ENCODE peak calls at places on chromosomes 12 and 14, in seven cellular contexts. W is neuronal stem cell, Q is trophoblast cell, V is H9, F is mesenchymal stem cell, B is H1, I is mesendoderm. P is an unnamed sample.

GRCh38 chr12:44015333-44015941 is 179.6 kb downstream of the TMEM117 start:
- DNase-seq in W (peak), Q (peak), F (peak), V (no peak), B (no peak), I (peak), P (peak)

GRCh38 chr12:3777206-3777809 is 24.4 kb upstream of the CRACR2A start:
- DNase-seq in I (peak), F (peak), V (no peak), Q (peak), B (no peak), W (peak), P (peak)

GRCh38 chr14:58639842-58640484 is 2.2 kb downstream of the DACT1 start:
- DNase-seq in V (no peak), W (peak), Q (peak), F (peak), I (peak), B (no peak), P (peak)

GRCh38 chr14:29627141-29627540 is 300.5 kb downstream of the PRKD1 start:
- DNase-seq in I (peak), W (no peak), Q (no peak), B (no peak), F (no peak), V (no peak), P (peak)

GRCh38 chr12:12461281-12461922 is 101.3 kb downstream of the DUSP16 start:
- DNase-seq in B (no peak), Q (no peak), F (no peak), V (no peak), I (no peak), W (no peak), P (no peak)

GRCh38 chr12:49777800-49778748 is 36.7 kb downstream of the TMBIM6 start:
- DNase-seq in B (peak), Q (peak), W (peak), F (peak), V (peak), I (peak), P (peak)

GRCh38 chr12:2054091-2055018 is 1.6 kb downstream of the CACNA1C start:
- DNase-seq in W (no peak), I (no peak), Q (peak), V (no peak), F (peak), B (no peak), P (no peak)

GRCh38 chr12:117312770-117313169 is 48.7 kb downstream of the NOS1 start:
- DNase-seq in Q (no peak), V (no peak), I (no peak), W (no peak), F (no peak), B (no peak), P (no peak)

GRCh38 chr12:115341442-115341841 is 657.5 kb upstream of the TBX3 start:
- DNase-seq in B (no peak), Q (peak), V (no peak), W (no peak), I (peak), F (peak), P (peak)

GRCh38 chr14:93430889-93431670 is at the start of gene UNC79:
- DNase-seq in F (no peak), Q (peak), V (peak), I (peak), B (peak), W (peak), P (no peak)

GRCh38 chr12:2643736-2644135 is 151.0 kb upstream of the FKBP4 start:
- DNase-seq in V (no peak), F (no peak), B (no peak), Q (no peak), W (no peak), I (no peak), P (no peak)

GRCh38 chr14:61569783-61570182 is 125.5 kb upstream of the HIF1A start:
- DNase-seq in B (no peak), W (no peak), V (no peak), F (peak), Q (peak), I (no peak), P (peak)

GRCh38 chr14:38197761-38198345 is 9.9 kb upstream of the SSTR1 start:
- DNase-seq in W (no peak), B (no peak), I (no peak), V (no peak), F (no peak), Q (no peak), P (peak)

GRCh38 chr12:109599087-109599486 is 25.5 kb downstream of the MVK start:
- DNase-seq in B (no peak), W (no peak), F (no peak), Q (no peak), I (no peak), V (no peak), P (no peak)

GRCh38 chr14:105187935-105188524 is 6.9 kb upstream of the NUDT14 start:
- DNase-seq in V (no peak), W (no peak), B (no peak), I (peak), Q (peak), F (no peak), P (no peak)

GRCh38 chr12:40632933-40633332 is 59.3 kb upstream of the CNTN1 start:
- DNase-seq in W (no peak), I (no peak), V (no peak), F (no peak), B (no peak), Q (peak), P (no peak)

GRCh38 chr14:65179918-65180724 is 77.8 kb upstream of the MAX start:
- DNase-seq in V (no peak), I (no peak), F (peak), B (no peak), W (no peak), Q (peak), P (peak)

GRCh38 chr12:111033281-111034147 is 113.1 kb upstream of the MYL2 start:
- DNase-seq in I (peak), B (no peak), Q (no peak), W (peak), F (no peak), V (peak), P (no peak)

GRCh38 chr14:50191499-50191898 is 39.9 kb downstream of the SOS2 start:
- DNase-seq in W (no peak), Q (no peak), I (no peak), F (no peak), V (no peak), B (no peak), P (no peak)

GRCh38 chr14:30243805-30244204 is 315.2 kb upstream of the G2E3 start:
- DNase-seq in B (no peak), Q (peak), V (no peak), I (no peak), F (no peak), W (no peak), P (peak)

GRCh38 chr14:76829650-76830421 is 3.6 kb downstream of the LRRC74A start:
- DNase-seq in I (no peak), F (no peak), B (no peak), W (no peak), V (no peak), Q (no peak), P (no peak)

GRCh38 chr14:101102875-101103274 is 199.4 kb upstream of the RTL1 start:
- DNase-seq in W (no peak), B (no peak), I (no peak), F (no peak), Q (no peak), V (peak), P (no peak)

GRCh38 chr12:40300490-40300889 is 75.7 kb downstream of the LRRK2 start:
- DNase-seq in Q (no peak), I (no peak), V (no peak), B (no peak), W (no peak), F (no peak), P (peak)

GRCh38 chr12:110936367-110937103 is 16.2 kb upstream of the MYL2 start:
- DNase-seq in I (peak), B (no peak), W (no peak), Q (no peak), F (no peak), V (peak), P (no peak)

GRCh38 chr12:40971911-40972310 is 216.2 kb upstream of the PDZRN4 start:
- DNase-seq in W (no peak), V (no peak), F (no peak), Q (no peak), I (no peak), B (no peak), P (peak)

GRCh38 chr12:31647106-31647505 is 12.4 kb upstream of the ETFBKMT start:
- DNase-seq in W (no peak), I (no peak), Q (peak), V (no peak), B (no peak), F (peak), P (peak)

GRCh38 chr12:121263206-121263605 is 33.3 kb downstream of the CAMKK2 start:
- DNase-seq in Q (no peak), B (no peak), F (no peak), I (no peak), W (no peak), V (no peak), P (no peak)

GRCh38 chr14:90781344-90781761 is 34.9 kb downstream of the TTC7B start:
- DNase-seq in Q (no peak), B (no peak), F (peak), V (no peak), W (no peak), I (no peak), P (peak)

GRCh38 chr12:76158518-76159321 is 74.2 kb upstream of the NAP1L1 start:
- DNase-seq in B (peak), I (peak), W (peak), Q (peak), F (peak), V (peak), P (peak)

GRCh38 chr14:56490379-56490778 is 89.2 kb upstream of the TMEM260 start:
- DNase-seq in Q (peak), W (no peak), F (peak), V (no peak), B (no peak), I (peak), P (peak)

GRCh38 chr14:70885343-70886014 is 21.8 kb upstream of the PCNX1 start:
- DNase-seq in F (no peak), I (no peak), B (no peak), W (no peak), Q (no peak), V (no peak), P (no peak)

GRCh38 chr12:50517456-50518048 is 12.8 kb downstream of the DIP2B start:
- DNase-seq in Q (peak), V (no peak), F (peak), B (no peak), W (no peak), I (no peak), P (peak)

GRCh38 chr12:15184484-15184883 is 36.7 kb downstream of the RERG start:
- DNase-seq in V (no peak), I (no peak), Q (no peak), W (no peak), F (no peak), B (no peak), P (no peak)

GRCh38 chr12:15180975-15181683 is 40.1 kb downstream of the RERG start:
- DNase-seq in I (no peak), B (no peak), W (no peak), V (no peak), Q (peak), F (no peak), P (no peak)

GRCh38 chr12:15188136-15188535 is 33.1 kb downstream of the RERG start:
- DNase-seq in V (no peak), W (no peak), B (no peak), F (no peak), Q (no peak), I (no peak), P (no peak)

DNA sequence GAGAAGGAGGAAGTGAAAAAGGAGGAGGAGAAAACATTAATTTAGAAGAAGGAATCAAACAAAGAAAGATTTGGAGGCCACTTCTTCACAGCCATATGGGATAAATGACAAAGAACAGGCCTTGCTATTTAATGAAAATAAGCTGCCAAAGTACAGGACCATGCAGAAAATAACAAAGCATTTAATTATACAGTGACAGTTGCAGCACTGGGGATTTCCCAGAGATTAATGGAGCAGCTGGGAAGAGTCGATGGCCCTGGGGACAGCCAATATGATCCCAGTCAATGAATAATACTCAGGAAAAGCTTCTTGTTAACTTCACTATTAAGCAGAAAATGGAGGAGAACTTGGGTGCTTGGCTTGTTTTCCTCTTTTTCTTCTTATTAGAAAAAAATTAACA is 34.6 kb downstream of the RERG start:
- DNase-seq in I (no peak), F (no peak), W (no peak), B (no peak), Q (no peak), V (no peak), P (no peak)
- H3K18ac ChIP-seq in I (no peak), F (no peak), W (no peak), B (no peak), Q (no peak), V (no peak), P (no peak)

GRCh38 chr12:17371491-17372290 is 718.3 kb downstream of the RERGL start:
- DNase-seq in F (no peak), B (no peak), V (no peak), I (no peak), Q (no peak), W (no peak), P (no peak)
- H3K18ac ChIP-seq in F (no peak), B (no peak), V (no peak), I (no peak), Q (no peak), W (no peak), P (no peak)

DNA sequence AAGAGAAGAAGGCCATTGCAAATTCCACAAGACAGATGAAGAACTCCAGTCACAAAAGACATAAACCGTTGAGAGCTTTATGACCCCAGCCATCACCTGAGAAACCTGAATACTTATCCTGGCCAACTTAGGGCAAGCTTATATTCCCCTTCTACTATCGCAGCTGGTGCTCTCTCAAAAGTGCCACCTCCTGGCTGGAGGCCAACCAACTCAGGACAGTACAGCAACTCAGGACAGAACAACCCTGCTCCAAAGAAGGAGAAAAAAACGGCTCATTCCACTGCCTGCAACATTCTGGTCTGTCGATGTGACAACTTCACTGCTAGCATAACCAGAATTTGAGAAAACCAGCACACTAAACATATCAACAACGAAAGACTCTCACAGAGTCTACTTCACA is 9.7 kb upstream of the KRT6B start:
- DNase-seq in I (peak), Q (peak), F (no peak), B (no peak), W (no peak), V (no peak), P (no peak)
- H3K18ac ChIP-seq in I (no peak), Q (no peak), F (no peak), B (no peak), W (no peak), V (no peak), P (no peak)

GRCh38 chr12:126362490-126362889 is 1297.3 kb downstream of the AACS start:
- DNase-seq in B (no peak), Q (no peak), I (no peak), F (no peak), V (no peak), W (no peak), P (no peak)
- H3K18ac ChIP-seq in B (no peak), Q (no peak), I (no peak), F (no peak), V (no peak), W (no peak), P (no peak)

GRCh38 chr14:68820536-68820935 is 27.7 kb upstream of the ZFP36L1 start:
- DNase-seq in F (no peak), W (no peak), B (no peak), V (no peak), Q (no peak), I (no peak), P (no peak)
- H3K18ac ChIP-seq in F (no peak), W (no peak), B (no peak), V (no peak), Q (no peak), I (no peak), P (no peak)

DNA sequence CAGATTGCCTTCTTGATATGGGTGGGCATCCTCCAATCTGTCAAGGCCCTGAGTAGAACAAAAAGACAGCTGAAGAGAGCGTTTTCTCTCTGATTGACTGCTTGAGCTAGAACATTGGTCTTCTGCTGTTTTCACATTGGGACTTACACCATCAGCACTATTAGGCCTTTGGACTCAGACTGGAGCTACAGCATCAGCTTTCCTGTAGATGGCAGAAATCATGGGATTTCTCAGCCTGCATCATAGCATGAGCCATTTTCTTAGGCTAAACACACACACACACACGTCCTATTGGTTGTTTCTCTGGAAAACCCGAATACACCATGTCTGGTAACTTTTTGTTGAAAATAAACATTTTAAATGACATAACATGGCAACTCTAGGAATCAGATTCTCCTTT is 15.8 kb upstream of the PPM1A start:
- DNase-seq in W (no peak), B (no peak), F (peak), I (no peak), Q (no peak), V (no peak), P (peak)
- H3K18ac ChIP-seq in W (no peak), B (no peak), F (no peak), I (no peak), Q (no peak), V (no peak), P (no peak)

GRCh38 chr14:87656315-87656714 is 336.7 kb downstream of the GALC start:
- DNase-seq in F (no peak), W (no peak), V (no peak), B (no peak), Q (no peak), I (no peak), P (no peak)
- H3K18ac ChIP-seq in F (no peak), W (no peak), V (no peak), B (no peak), Q (no peak), I (no peak), P (no peak)

GRCh38 chr14:103105580-103106168 is 11.1 kb downstream of the EXOC3L4 start:
- DNase-seq in V (no peak), Q (peak), W (no peak), I (no peak), F (no peak), B (no peak), P (no peak)

GRCh38 chr14:103104654-103105511 is 10.4 kb downstream of the EXOC3L4 start:
- DNase-seq in F (peak), W (no peak), B (no peak), V (peak), I (peak), Q (peak), P (peak)

GRCh38 chr14:103102689-103103260 is 8.2 kb downstream of the EXOC3L4 start:
- DNase-seq in V (no peak), W (no peak), F (no peak), B (no peak), I (no peak), Q (no peak), P (no peak)

GRCh38 chr14:103103461-103104388 is 9.2 kb downstream of the EXOC3L4 start:
- DNase-seq in I (no peak), Q (peak), V (peak), B (no peak), W (no peak), F (peak), P (peak)

GRCh38 chr14:103104389-103104653 is 9.8 kb downstream of the EXOC3L4 start:
- DNase-seq in I (no peak), W (no peak), F (no peak), Q (no peak), B (no peak), V (no peak), P (no peak)
- H3K18ac ChIP-seq in I (no peak), W (peak), F (no peak), Q (no peak), B (no peak), V (no peak), P (no peak)

GRCh38 chr14:54627718-54628345 is 60.9 kb downstream of the SAMD4A start:
- DNase-seq in Q (no peak), F (peak), B (no peak), I (peak), W (no peak), V (no peak), P (peak)

GRCh38 chr14:54629183-54629582 is 62.3 kb downstream of the SAMD4A start:
- DNase-seq in V (no peak), Q (no peak), W (no peak), B (no peak), I (no peak), F (no peak), P (no peak)

GRCh38 chr14:54627325-54627717 is 60.4 kb downstream of the SAMD4A start:
- DNase-seq in Q (no peak), I (peak), F (no peak), W (no peak), V (no peak), B (no peak), P (no peak)

GRCh38 chr14:54631016-54631415 is 64.1 kb downstream of the SAMD4A start:
- DNase-seq in F (no peak), Q (no peak), B (no peak), V (no peak), I (no peak), W (no peak), P (no peak)

DNA sequence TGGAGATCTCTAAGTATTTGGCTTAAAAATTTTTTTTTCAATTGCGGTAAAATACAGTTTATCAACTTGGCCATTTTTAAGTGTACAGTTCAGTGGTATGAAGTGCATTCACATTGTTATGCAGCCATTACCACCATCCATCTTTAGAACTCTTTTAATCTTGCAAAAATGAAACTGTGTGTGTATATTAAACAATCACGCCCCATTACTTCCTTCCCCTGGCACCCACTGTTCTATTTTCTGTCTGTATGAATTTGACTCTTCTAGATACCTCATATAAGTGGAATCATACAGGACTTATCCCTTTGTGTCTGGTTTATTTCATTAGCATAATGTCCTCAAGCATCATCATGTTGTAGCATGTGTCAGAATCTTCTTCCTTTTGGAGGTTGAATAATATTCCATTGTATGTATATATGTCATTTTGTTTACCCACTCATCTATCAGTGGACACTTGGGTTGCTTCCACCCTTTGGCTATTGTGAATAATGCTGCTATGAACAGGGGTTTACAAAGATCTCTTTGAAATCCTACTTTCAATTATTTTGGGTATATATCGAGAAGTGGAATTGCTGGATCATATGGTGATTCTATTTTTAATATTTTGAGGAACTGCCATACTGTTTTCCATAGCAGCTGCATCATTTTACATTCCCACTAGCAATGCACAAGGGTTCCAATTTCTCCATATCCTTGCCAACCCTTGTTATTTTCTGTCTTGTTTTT is 62.9 kb downstream of the SAMD4A start:
- DNase-seq in W (no peak), F (no peak), I (no peak), Q (no peak), B (no peak), V (no peak), P (no peak)
- H3K18ac ChIP-seq in W (no peak), F (no peak), I (no peak), Q (no peak), B (no peak), V (no peak), P (no peak)

P was measured in IMR-90.